ENCODE peak calls at places on chromosomes 1 and 21, in ten cellular contexts. R, Q, Y, O, K, D, H, N, L and C are unnamed samples.
A peak's percentile ranks its signal among the peaks of the same experiment; 100 is the strongest.

GRCh38 chr1:58399176-58399575 is 147.3 kb downstream of the OMA1 start:
- DNase-seq in H (no peak), L (no peak), O (no peak), K (no peak), N (no peak), Y (no peak), Q (no peak), R (no peak), D (no peak), C (no peak)

GRCh38 chr1:54474500-54475235 is 68.5 kb upstream of the SSBP3 start:
- DNase-seq in Y (no peak), D (no peak), N (no peak), L (peak; percentile 83), O (no peak), K (peak; percentile 25), R (no peak), Q (no peak), H (peak; percentile 65), C (no peak)

GRCh38 chr1:59223943-59224639 is 72.8 kb upstream of the FGGY start:
- DNase-seq in K (no peak), O (no peak), Y (no peak), L (no peak), Q (no peak), D (peak; percentile 20), H (no peak), R (peak; percentile 41), N (no peak), C (no peak)

GRCh38 chr1:22139817-22140216 is 3.1 kb downstream of the WNT4 start:
- DNase-seq in R (no peak), N (no peak), L (no peak), Y (no peak), D (no peak), K (no peak), Q (no peak), H (no peak), O (no peak), C (no peak)

GRCh38 chr1:193013005-193013404 is 46.2 kb downstream of the UCHL5 start:
- DNase-seq in H (no peak), N (no peak), Y (no peak), R (peak; percentile 18), Q (no peak), O (peak; percentile 44), L (no peak), K (no peak), D (peak; percentile 74), C (no peak)

GRCh38 chr1:210800301-210800700 is 333.6 kb downstream of the KCNH1 start:
- DNase-seq in Y (no peak), Q (no peak), R (no peak), N (no peak), D (no peak), H (no peak), O (no peak), K (no peak), L (no peak), C (no peak)

GRCh38 chr1:182235952-182236650 is 155.5 kb downstream of the GLUL start:
- DNase-seq in L (no peak), Y (no peak), O (peak; percentile 8), N (peak; percentile 26), H (no peak), D (peak; percentile 3), K (no peak), R (peak; percentile 9), Q (no peak), C (no peak)

GRCh38 chr1:1274931-1275431 is 1.3 kb upstream of the UBE2J2 start:
- DNase-seq in R (no peak), Q (no peak), K (no peak), O (no peak), L (peak; percentile 65), Y (no peak), N (no peak), D (no peak), H (no peak), C (peak; percentile 48)

GRCh38 chr1:14686701-14687100 is 88.2 kb downstream of the KAZN start:
- DNase-seq in Y (no peak), R (no peak), Q (no peak), N (no peak), L (no peak), D (no peak), H (no peak), O (no peak), K (no peak), C (no peak)

GRCh38 chr1:172203135-172203823 is 217.2 kb upstream of the C1orf105 start:
- DNase-seq in Y (no peak), R (peak; percentile 19), L (no peak), D (peak; percentile 19), N (no peak), K (no peak), Q (peak; percentile 40), H (no peak), O (peak; percentile 64), C (no peak)

GRCh38 chr21:44653656-44654575 is 543 bp downstream of the KRTAP12-4 start:
- DNase-seq in D (no peak), Y (peak; percentile 57), R (no peak), N (no peak), L (peak; percentile 64), H (peak; percentile 85), K (peak; percentile 8), Q (no peak), O (no peak), C (no peak)

GRCh38 chr1:89762431-89762800 is 58.4 kb upstream of the LRRC8D start:
- DNase-seq in O (no peak), K (no peak), L (no peak), N (no peak), D (no peak), Y (no peak), Q (no peak), R (no peak), H (no peak), C (peak; percentile 51)

GRCh38 chr1:200896571-200897187 is 2.0 kb downstream of the INAVA start:
- DNase-seq in L (peak; percentile 84), Y (no peak), N (no peak), O (no peak), R (no peak), K (no peak), H (no peak), D (no peak), Q (peak; percentile 87), C (peak; percentile 65)

GRCh38 chr1:200895448-200895799 is 724 bp downstream of the INAVA start:
- DNase-seq in Y (no peak), D (no peak), H (no peak), L (no peak), K (no peak), O (no peak), Q (no peak), N (no peak), R (no peak), C (no peak)

GRCh38 chr1:200897188-200897710 is 2.5 kb downstream of the INAVA start:
- DNase-seq in N (no peak), R (no peak), O (no peak), Q (no peak), H (no peak), D (no peak), K (no peak), Y (no peak), L (no peak), C (no peak)

GRCh38 chr1:200894712-200895447 is at the start of gene INAVA:
- DNase-seq in D (no peak), R (no peak), N (no peak), L (peak; percentile 81), O (no peak), Q (no peak), K (peak; percentile 8), H (no peak), Y (no peak), C (no peak)

GRCh38 chr1:200895801-200896570 is 1.3 kb downstream of the INAVA start:
- DNase-seq in D (no peak), K (no peak), H (no peak), O (no peak), L (no peak), Y (no peak), R (no peak), N (no peak), Q (no peak), C (no peak)
- H3K27me3 ChIP-seq in D (peaks cover 54% of the 10 kb centered on the region), K (no peaks in the 10 kb centered on the region), H (peaks cover 7% of the 10 kb centered on the region), O (peaks cover 16% of the 10 kb centered on the region), L (peaks cover 3% of the 10 kb centered on the region), Y (peaks cover 9% of the 10 kb centered on the region), R (no peaks in the 10 kb centered on the region), N (peaks cover 63% of the 10 kb centered on the region), Q (no peaks in the 10 kb centered on the region), C (no peaks in the 10 kb centered on the region)

GRCh38 chr1:98323906-98324358 is 337.6 kb upstream of the SNX7 start:
- DNase-seq in K (no peak), N (no peak), H (peak; percentile 47), O (peak; percentile 97), Q (peak; percentile 94), Y (peak; percentile 3), L (no peak), R (peak; percentile 96), D (peak; percentile 96), C (no peak)
- H3K27ac ChIP-seq in K (no peak overlapping the region), N (peak overlapping the region; percentile 63), H (no peak overlapping the region), O (peak overlapping the region; percentile 86), Q (peak overlapping the region; percentile 99), Y (no peak overlapping the region), L (peak overlapping the region; percentile 31), R (peak overlapping the region; percentile 83), D (peak overlapping the region; percentile 37), C (no peak overlapping the region)

DNA sequence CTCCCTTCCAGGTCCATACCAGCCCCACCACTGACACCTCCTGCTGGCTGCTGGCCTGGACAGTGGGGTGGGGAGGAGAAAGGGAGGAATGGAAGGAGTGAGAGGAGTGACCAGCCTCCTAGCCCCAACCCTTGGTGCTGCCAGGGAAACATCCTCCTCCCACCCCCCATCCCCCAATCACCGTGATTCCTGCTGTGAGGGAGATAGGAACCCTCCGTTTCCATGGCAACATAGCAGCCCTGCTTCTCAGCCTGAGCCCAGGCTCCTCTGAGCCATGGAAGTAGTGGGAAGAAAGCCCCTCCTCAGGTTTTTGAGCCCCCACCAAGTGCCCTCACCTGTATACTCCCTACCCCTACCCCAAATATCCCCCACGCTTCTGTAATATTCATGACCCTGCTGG is 44.4 kb upstream of the SCMH1 start:
- DNase-seq in Q (no peak), H (no peak), R (no peak), O (no peak), Y (no peak), L (no peak), K (no peak), D (no peak), N (no peak), C (no peak)
- H3K27me3 ChIP-seq in Q (peaks cover 15% of the 10 kb centered on the region), H (peaks cover 5% of the 10 kb centered on the region), R (peaks cover 44% of the 10 kb centered on the region), O (peaks cover 2% of the 10 kb centered on the region), Y (no peaks in the 10 kb centered on the region), L (no peaks in the 10 kb centered on the region), K (no peaks in the 10 kb centered on the region), D (peaks cover 71% of the 10 kb centered on the region), N (peaks cover 55% of the 10 kb centered on the region), C (no peaks in the 10 kb centered on the region)

GRCh38 chr1:194069831-194070218 is 883.4 kb upstream of the B3GALT2 start:
- DNase-seq in L (no peak), Y (no peak), Q (no peak), H (no peak), N (no peak), R (no peak), K (no peak), O (no peak), D (no peak), C (no peak)
- H3K27ac ChIP-seq in L (no peak overlapping the region), Y (no peak overlapping the region), Q (no peak overlapping the region), H (no peak overlapping the region), N (peak overlapping the region; percentile 90), R (no peak overlapping the region), K (no peak overlapping the region), O (no peak overlapping the region), D (no peak overlapping the region), C (no peak overlapping the region)

GRCh38 chr1:43934279-43934985 is 831 bp downstream of the ARTN start:
- DNase-seq in Q (peak; percentile 69), Y (peak; percentile 26), H (peak; percentile 63), K (peak; percentile 53), L (no peak), O (peak; percentile 66), R (peak; percentile 32), N (peak; percentile 42), D (peak; percentile 53), C (peak; percentile 73)
- H3K27me3 ChIP-seq in Q (no peaks in the 10 kb centered on the region), Y (peaks cover 27% of the 10 kb centered on the region), H (peaks cover 21% of the 10 kb centered on the region), K (no peaks in the 10 kb centered on the region), L (peaks cover 12% of the 10 kb centered on the region), O (no peaks in the 10 kb centered on the region), R (no peaks in the 10 kb centered on the region), N (peaks cover 40% of the 10 kb centered on the region), D (no peaks in the 10 kb centered on the region), C (no peaks in the 10 kb centered on the region)